ENCODE peak calls at places on chromosomes 11 and 22, in ten cellular contexts. W is amniotic stem cell; X is bronchial epithelial cell; K is HCT116; H is stimulated activated CD4-positive, alpha-beta T cell treated with anti-CD3 and anti-CD28 coated beads, Interleukin-2, amount 100 ng/mL, for 48 hours; U is fibroblast of gingiva; M is esophagus muscularis mucosa; F is midbrain; S is NCI-H1930; V is ovary. D is an unnamed sample.

GRCh38 chr11:71551711-71552110 is 3.5 kb downstream of the KRTAP5-9 start:
- DNase-seq in W (no peak), M (no peak), U (no peak), S (no peak), K (no peak), H (no peak), X (peak; percentile 13), V (no peak), F (no peak), D (no peak)

GRCh38 chr11:29263971-29264682 is 752.7 kb downstream of the KCNA4 start:
- DNase-seq in K (no peak), W (no peak), S (no peak), U (peak; percentile 33), V (no peak), M (no peak), H (no peak), X (no peak), F (no peak), D (no peak)

GRCh38 chr22:31451709-31452571 is 37.7 kb downstream of the EIF4ENIF1 start:
- DNase-seq in H (no peak), U (peak; percentile 46), F (no peak), S (no peak), M (no peak), X (peak; percentile 51), W (peak; percentile 49), V (no peak), K (peak; percentile 21), D (no peak)

GRCh38 chr22:38397189-38398097 is 57.6 kb downstream of the KCNJ4 start:
- DNase-seq in M (no peak), F (peak; percentile 46), V (peak; percentile 61), U (peak; percentile 58), S (no peak), W (no peak), H (no peak), K (no peak), X (peak; percentile 25), D (no peak)

GRCh38 chr11:44324222-44324621 is 14.3 kb upstream of the ALX4 start:
- DNase-seq in H (no peak), W (no peak), M (no peak), V (no peak), F (no peak), U (no peak), K (no peak), X (no peak), S (no peak), D (no peak)

GRCh38 chr22:47160141-47160541 is 397.7 kb downstream of the TBC1D22A start:
- DNase-seq in M (no peak), H (no peak), K (no peak), V (no peak), W (no peak), F (no peak), X (no peak), U (no peak), S (no peak), D (no peak)

GRCh38 chr11:58003036-58003435 is 20.6 kb upstream of the OR9Q1 start:
- DNase-seq in M (peak; percentile 57), V (no peak), X (no peak), H (no peak), S (no peak), K (no peak), F (no peak), W (no peak), U (no peak), D (no peak)

GRCh38 chr11:113664981-113665710 is 41.0 kb downstream of the TMPRSS5 start:
- DNase-seq in S (no peak), M (no peak), H (no peak), F (no peak), K (no peak), X (no peak), V (no peak), U (no peak), W (no peak), D (no peak)

GRCh38 chr22:47570300-47570685 is 807.8 kb downstream of the TBC1D22A start:
- DNase-seq in V (no peak), H (no peak), X (no peak), M (no peak), W (no peak), K (no peak), U (no peak), S (no peak), F (no peak), D (no peak)

GRCh38 chr22:45645526-45646414 is 25.9 kb upstream of the ATXN10 start:
- DNase-seq in S (peak; percentile 17), V (peak; percentile 84), X (no peak), W (peak; percentile 14), K (peak; percentile 26), F (peak; percentile 54), U (peak; percentile 26), M (no peak), H (peak; percentile 79), D (no peak)

GRCh38 chr11:123509737-123510578 is 79.9 kb downstream of the GRAMD1B start:
- DNase-seq in V (no peak), U (no peak), X (peak; percentile 59), W (no peak), K (no peak), M (no peak), S (no peak), H (no peak), F (peak; percentile 70), D (peak; percentile 48)

GRCh38 chr11:11555228-11555627 is 66.6 kb downstream of the GALNT18 start:
- DNase-seq in W (no peak), V (no peak), X (no peak), M (no peak), S (no peak), K (no peak), F (no peak), H (no peak), U (no peak), D (no peak)

D was measured in iPS DF 6.9.